ENCODE peak calls at places on chromosomes 3 and 15, in nine cellular contexts. One of them, this sample, is unnamed.

GRCh38 chr3:197874653-197875052 is 75.3 kb upstream of the RPL35A start:
- DNase-seq in right atrium auricular region: no peak
- DNase-seq in mammary epithelial cell: no peak
- DNase-seq in DMS153: no peak
- DNase-seq in mesendoderm: no peak
- DNase-seq in AML-193: no peak
- DNase-seq in astrocyte of the cerebellum: no peak
- DNase-seq in SK-MEL-5: no peak
- DNase-seq in GM12891: no peak
- DNase-seq in this sample: no peak

GRCh38 chr15:27089676-27090075 is 118.7 kb downstream of the GABRG3 start:
- DNase-seq in astrocyte of the cerebellum: no peak
- DNase-seq in right atrium auricular region: no peak
- DNase-seq in GM12891: no peak
- DNase-seq in SK-MEL-5: no peak
- DNase-seq in AML-193: no peak
- DNase-seq in mesendoderm: no peak
- DNase-seq in mammary epithelial cell: no peak
- DNase-seq in DMS153: no peak
- DNase-seq in this sample: no peak

GRCh38 chr3:189103208-189103607 is 68.6 kb upstream of the TPRG1 start:
- DNase-seq in right atrium auricular region: no peak
- DNase-seq in AML-193: no peak
- DNase-seq in mesendoderm: no peak
- DNase-seq in SK-MEL-5: no peak
- DNase-seq in DMS153: no peak
- DNase-seq in mammary epithelial cell: no peak
- DNase-seq in GM12891: no peak
- DNase-seq in astrocyte of the cerebellum: no peak
- DNase-seq in this sample: no peak

GRCh38 chr3:178947738-178948137 is 123.9 kb downstream of the ZMAT3 start:
- DNase-seq in mammary epithelial cell: no peak
- DNase-seq in DMS153: no peak
- DNase-seq in astrocyte of the cerebellum: no peak
- DNase-seq in mesendoderm: no peak
- DNase-seq in right atrium auricular region: no peak
- DNase-seq in AML-193: no peak
- DNase-seq in GM12891: no peak
- DNase-seq in SK-MEL-5: peak; percentile 21
- DNase-seq in this sample: no peak

GRCh38 chr3:177894021-177894690 is 642.1 kb upstream of the KCNMB2 start:
- DNase-seq in mesendoderm: no peak
- DNase-seq in GM12891: no peak
- DNase-seq in mammary epithelial cell: no peak
- DNase-seq in DMS153: no peak
- DNase-seq in astrocyte of the cerebellum: no peak
- DNase-seq in AML-193: no peak
- DNase-seq in SK-MEL-5: no peak
- DNase-seq in right atrium auricular region: no peak
- DNase-seq in this sample: no peak

GRCh38 chr3:45387636-45388348 is 584 bp upstream of the LARS2 start:
- DNase-seq in astrocyte of the cerebellum: no peak
- DNase-seq in DMS153: no peak
- DNase-seq in SK-MEL-5: no peak
- DNase-seq in mammary epithelial cell: no peak
- DNase-seq in GM12891: no peak
- DNase-seq in mesendoderm: no peak
- DNase-seq in right atrium auricular region: no peak
- DNase-seq in AML-193: no peak
- DNase-seq in this sample: no peak

GRCh38 chr3:23834082-23834870 is 28.5 kb downstream of the UBE2E1 start:
- DNase-seq in GM12891: no peak
- DNase-seq in mammary epithelial cell: no peak
- DNase-seq in right atrium auricular region: no peak
- DNase-seq in AML-193: peak; percentile 32
- DNase-seq in mesendoderm: peak; percentile 31
- DNase-seq in astrocyte of the cerebellum: no peak
- DNase-seq in DMS153: no peak
- DNase-seq in SK-MEL-5: peak; percentile 48
- DNase-seq in this sample: no peak

GRCh38 chr15:64455951-64456350 is 4.4 kb upstream of the ZNF609 start:
- DNase-seq in DMS153: no peak
- DNase-seq in AML-193: peak; percentile 89
- DNase-seq in GM12891: no peak
- DNase-seq in mesendoderm: no peak
- DNase-seq in right atrium auricular region: no peak
- DNase-seq in SK-MEL-5: no peak
- DNase-seq in mammary epithelial cell: no peak
- DNase-seq in astrocyte of the cerebellum: peak; percentile 56
- DNase-seq in this sample: no peak

GRCh38 chr3:116947809-116948208 is 238.2 kb downstream of the TUSC7 start:
- DNase-seq in DMS153: no peak
- DNase-seq in AML-193: no peak
- DNase-seq in right atrium auricular region: no peak
- DNase-seq in mesendoderm: no peak
- DNase-seq in astrocyte of the cerebellum: no peak
- DNase-seq in mammary epithelial cell: no peak
- DNase-seq in SK-MEL-5: no peak
- DNase-seq in GM12891: no peak
- DNase-seq in this sample: no peak